ENCODE peak calls at places on chromosomes 3 and 15, in five cellular contexts. One of them, this sample, is unnamed.

GRCh38 chr3:108132727-108133373 is 42.0 kb upstream of the CD47 start:
- DNase-seq in GM13977: no peak
- DNase-seq in T-helper 2 cell: no peak
- DNase-seq in NT2/D1: no peak
- DNase-seq in adrenal gland: no peak
- DNase-seq in this sample: peak; percentile 13

GRCh38 chr15:44137750-44138149 is 57.3 kb downstream of the FRMD5 start:
- DNase-seq in T-helper 2 cell: no peak
- DNase-seq in NT2/D1: no peak
- DNase-seq in adrenal gland: peak; percentile 50
- DNase-seq in GM13977: no peak
- DNase-seq in this sample: no peak

GRCh38 chr3:111691293-111691909 is 96.3 kb upstream of the ZBED2 start:
- DNase-seq in NT2/D1: no peak
- DNase-seq in T-helper 2 cell: no peak
- DNase-seq in adrenal gland: no peak
- DNase-seq in GM13977: peak; percentile 10
- DNase-seq in this sample: peak; percentile 59

GRCh38 chr3:196150481-196150880 is 60.7 kb downstream of the ZDHHC19 start:
- DNase-seq in T-helper 2 cell: no peak
- DNase-seq in GM13977: no peak
- DNase-seq in adrenal gland: no peak
- DNase-seq in NT2/D1: no peak
- DNase-seq in this sample: no peak

GRCh38 chr3:12902181-12902999 is 61.0 kb upstream of the RPL32 start:
- DNase-seq in GM13977: no peak
- DNase-seq in T-helper 2 cell: no peak
- DNase-seq in NT2/D1: no peak
- DNase-seq in adrenal gland: no peak
- DNase-seq in this sample: no peak

GRCh38 chr3:38084019-38084968 is 45.3 kb downstream of the DLEC1 start:
- DNase-seq in GM13977: no peak
- DNase-seq in NT2/D1: no peak
- DNase-seq in adrenal gland: peak; percentile 51
- DNase-seq in T-helper 2 cell: peak; percentile 24
- DNase-seq in this sample: peak; percentile 55

GRCh38 chr3:16177962-16178627 is 3.6 kb downstream of the GALNT15 start:
- DNase-seq in GM13977: peak; percentile 81
- DNase-seq in NT2/D1: peak; percentile 87
- DNase-seq in T-helper 2 cell: peak; percentile 11
- DNase-seq in adrenal gland: peak; percentile 82
- DNase-seq in this sample: peak; percentile 72

GRCh38 chr3:50246517-50246954 is 10.5 kb downstream of the GNAI2 start:
- DNase-seq in T-helper 2 cell: peak; percentile 77
- DNase-seq in NT2/D1: no peak
- DNase-seq in GM13977: peak; percentile 77
- DNase-seq in adrenal gland: peak; percentile 51
- DNase-seq in this sample: peak; percentile 78

GRCh38 chr3:158644345-158644908 is at the start of gene GFM1:
- DNase-seq in adrenal gland: peak; percentile 95
- DNase-seq in NT2/D1: peak; percentile 92
- DNase-seq in T-helper 2 cell: peak; percentile 90
- DNase-seq in GM13977: peak; percentile 88
- DNase-seq in this sample: peak; percentile 82

GRCh38 chr3:174425422-174425821 is 433.7 kb upstream of the NAALADL2 start:
- DNase-seq in T-helper 2 cell: no peak
- DNase-seq in adrenal gland: no peak
- DNase-seq in NT2/D1: no peak
- DNase-seq in GM13977: no peak
- DNase-seq in this sample: no peak

GRCh38 chr3:167102071-167102470 is 278.0 kb downstream of the ZBBX start:
- DNase-seq in adrenal gland: no peak
- DNase-seq in T-helper 2 cell: no peak
- DNase-seq in NT2/D1: peak; percentile 20
- DNase-seq in GM13977: no peak
- DNase-seq in this sample: no peak

GRCh38 chr3:133792171-133792763 is 13.3 kb upstream of the SRPRB start:
- DNase-seq in GM13977: no peak
- DNase-seq in T-helper 2 cell: no peak
- DNase-seq in NT2/D1: peak; percentile 23
- DNase-seq in adrenal gland: no peak
- DNase-seq in this sample: peak; percentile 18

GRCh38 chr3:20225769-20226168 is 39.8 kb upstream of the SGO1 start:
- DNase-seq in T-helper 2 cell: no peak
- DNase-seq in GM13977: no peak
- DNase-seq in adrenal gland: no peak
- DNase-seq in NT2/D1: peak; percentile 51
- DNase-seq in this sample: peak; percentile 12

GRCh38 chr3:123656691-123657090 is 71.8 kb upstream of the HACD2 start:
- DNase-seq in GM13977: no peak
- DNase-seq in NT2/D1: no peak
- DNase-seq in T-helper 2 cell: no peak
- DNase-seq in adrenal gland: no peak
- DNase-seq in this sample: no peak

GRCh38 chr15:99467861-99468460 is 97.8 kb upstream of the MEF2A start:
- DNase-seq in GM13977: no peak
- DNase-seq in adrenal gland: no peak
- DNase-seq in NT2/D1: no peak
- DNase-seq in T-helper 2 cell: no peak
- DNase-seq in this sample: no peak

GRCh38 chr3:64917914-64918313 is 230.1 kb upstream of the ADAMTS9 start:
- DNase-seq in T-helper 2 cell: no peak
- DNase-seq in adrenal gland: no peak
- DNase-seq in GM13977: no peak
- DNase-seq in NT2/D1: no peak
- DNase-seq in this sample: no peak

GRCh38 chr15:92170897-92171296 is 222.8 kb upstream of the ST8SIA2 start:
- DNase-seq in NT2/D1: no peak
- DNase-seq in adrenal gland: no peak
- DNase-seq in GM13977: no peak
- DNase-seq in T-helper 2 cell: no peak
- DNase-seq in this sample: no peak

GRCh38 chr3:132629928-132630327 is 29.7 kb downstream of the ACAD11 start:
- DNase-seq in T-helper 2 cell: no peak
- DNase-seq in adrenal gland: no peak
- DNase-seq in NT2/D1: no peak
- DNase-seq in GM13977: no peak
- DNase-seq in this sample: no peak

GRCh38 chr3:63940389-63940757 is 28.2 kb upstream of the SCAANT1 start:
- DNase-seq in T-helper 2 cell: no peak
- DNase-seq in GM13977: no peak
- DNase-seq in adrenal gland: no peak
- DNase-seq in NT2/D1: no peak
- DNase-seq in this sample: no peak

GRCh38 chr3:5197022-5197421 is 9.5 kb downstream of the EDEM1 start:
- DNase-seq in T-helper 2 cell: no peak
- DNase-seq in GM13977: no peak
- DNase-seq in adrenal gland: no peak
- DNase-seq in NT2/D1: no peak
- DNase-seq in this sample: no peak

GRCh38 chr15:40511472-40512133 is 40.8 kb downstream of the CHST14 start:
- DNase-seq in GM13977: peak; percentile 70
- DNase-seq in adrenal gland: peak; percentile 74
- DNase-seq in T-helper 2 cell: no peak
- DNase-seq in NT2/D1: peak; percentile 38
- DNase-seq in this sample: peak; percentile 18

GRCh38 chr3:151047636-151048035 is 37.8 kb upstream of the MED12L start:
- DNase-seq in GM13977: no peak
- DNase-seq in adrenal gland: no peak
- DNase-seq in T-helper 2 cell: no peak
- DNase-seq in NT2/D1: no peak
- DNase-seq in this sample: peak; percentile 38

GRCh38 chr3:71395927-71396695 is 187.4 kb downstream of the FOXP1 start:
- DNase-seq in T-helper 2 cell: no peak
- DNase-seq in adrenal gland: no peak
- DNase-seq in NT2/D1: no peak
- DNase-seq in GM13977: no peak
- DNase-seq in this sample: no peak

GRCh38 chr3:195204360-195205166 is 66.4 kb downstream of the XXYLT1 start:
- DNase-seq in NT2/D1: no peak
- DNase-seq in adrenal gland: peak; percentile 52
- DNase-seq in GM13977: no peak
- DNase-seq in T-helper 2 cell: no peak
- DNase-seq in this sample: no peak

GRCh38 chr3:129224984-129225393 is 24.4 kb upstream of the COPG1 start:
- DNase-seq in T-helper 2 cell: no peak
- DNase-seq in adrenal gland: peak; percentile 98
- DNase-seq in NT2/D1: no peak
- DNase-seq in GM13977: peak; percentile 31
- DNase-seq in this sample: peak; percentile 80

GRCh38 chr15:89197503-89197971 is 23.8 kb downstream of the RLBP1 start:
- DNase-seq in NT2/D1: peak; percentile 71
- DNase-seq in GM13977: no peak
- DNase-seq in adrenal gland: no peak
- DNase-seq in T-helper 2 cell: no peak
- DNase-seq in this sample: no peak